ENCODE peak calls at places on chromosomes 11 and 22, in ten cellular contexts. Q, Z, H, D, F, E, A, J, S and R are unnamed samples.
A peak's percentile ranks its signal among the peaks of the same experiment; 100 is the strongest.

GRCh38 chr11:118202599-118203422 is 22.0 kb downstream of the JAML start:
- DNase-seq in Q (no peak), Z (no peak), H (peak; percentile 89), D (no peak), F (no peak), E (no peak), A (no peak), J (no peak), S (no peak), R (no peak)

GRCh38 chr11:129279326-129280026 is 87.4 kb upstream of the ARHGAP32 start:
- DNase-seq in Q (peak; percentile 72), Z (peak; percentile 94), H (peak; percentile 83), D (peak; percentile 25), F (peak; percentile 91), E (peak; percentile 84), A (peak; percentile 35), J (no peak), S (peak; percentile 78), R (peak; percentile 64)

GRCh38 chr22:41620646-41621098 is at the start of gene DESI1:
- DNase-seq in Q (peak; percentile 20), Z (no peak), H (no peak), D (no peak), F (no peak), E (no peak), A (no peak), J (no peak), S (no peak), R (no peak)

GRCh38 chr11:65899356-65900124 is 648 bp downstream of the FOSL1 start:
- DNase-seq in Q (peak; percentile 79), Z (peak; percentile 96), H (peak; percentile 57), D (no peak), F (peak; percentile 81), E (peak; percentile 90), A (no peak), J (no peak), S (no peak), R (peak; percentile 84)

GRCh38 chr11:29518389-29519174 is 498.2 kb downstream of the KCNA4 start:
- DNase-seq in Q (no peak), Z (no peak), H (no peak), D (no peak), F (no peak), E (no peak), A (peak; percentile 75), J (no peak), S (no peak), R (no peak)

GRCh38 chr11:84524422-84525051 is 1102.6 kb downstream of the DLG2 start:
- DNase-seq in Q (peak; percentile 41), Z (no peak), H (no peak), D (no peak), F (no peak), E (no peak), A (no peak), J (no peak), S (no peak), R (no peak)

GRCh38 chr11:19703211-19703610 is 9.4 kb upstream of the NAV2 start:
- DNase-seq in Q (no peak), Z (no peak), H (no peak), D (no peak), F (no peak), E (no peak), A (no peak), J (no peak), S (no peak), R (no peak)

GRCh38 chr11:83666149-83666548 is 380.0 kb upstream of the CCDC90B start:
- DNase-seq in Q (no peak), Z (no peak), H (no peak), D (no peak), F (no peak), E (no peak), A (no peak), J (no peak), S (no peak), R (no peak)

GRCh38 chr22:27804683-27805297 is 3.2 kb upstream of the MN1 start:
- DNase-seq in Q (peak; percentile 65), Z (no peak), H (peak; percentile 64), D (no peak), F (peak; percentile 81), E (no peak), A (no peak), J (peak; percentile 16), S (no peak), R (no peak)

GRCh38 chr22:39535302-39535805 is 2.8 kb upstream of the RPS19BP1 start:
- DNase-seq in Q (no peak), Z (no peak), H (no peak), D (no peak), F (peak; percentile 54), E (no peak), A (no peak), J (no peak), S (no peak), R (no peak)

DNA sequence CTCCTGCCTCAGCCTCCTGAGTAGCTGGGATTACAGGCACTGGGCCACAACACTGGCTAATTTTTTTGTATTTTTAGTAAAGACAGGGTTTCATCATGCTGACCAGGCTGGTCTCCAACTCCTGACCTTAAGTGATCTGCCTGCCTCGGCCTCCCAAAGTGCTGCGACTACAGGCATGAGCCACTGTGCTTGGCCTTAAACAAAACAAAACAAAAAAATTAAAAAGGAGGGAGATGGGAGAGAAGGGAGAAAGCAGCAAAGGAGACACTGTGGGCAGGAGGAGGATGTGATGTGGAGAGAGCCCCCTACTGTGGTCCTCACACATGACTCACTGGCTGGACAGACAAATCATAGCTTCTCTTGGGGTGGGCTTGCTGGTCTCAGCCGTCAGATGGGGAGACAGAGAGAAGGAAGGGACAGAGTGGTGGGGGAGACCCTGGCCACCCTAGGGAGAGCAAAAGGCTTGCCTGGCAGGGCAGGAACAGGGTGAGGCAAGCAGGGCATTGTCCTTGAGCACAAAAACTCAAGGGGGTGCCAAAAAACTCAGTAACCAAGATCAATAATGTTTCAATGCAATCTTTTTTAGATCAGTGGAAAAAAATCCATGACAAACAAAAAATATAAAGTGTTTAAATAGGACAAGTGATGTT is 31.6 kb downstream of the TPST2 start:
- DNase-seq in Q (peak; percentile 77), Z (no peak), H (no peak), D (no peak), F (no peak), E (no peak), A (no peak), J (no peak), S (no peak), R (no peak)
- TF ChIP-seq CTCF in Q (peak; percentile 14), Z (no peak), H (no peak), D (no peak), F (no peak), E (no peak), A (no peak), J (peak; percentile 14), S (no peak), R (no peak)

GRCh38 chr11:13415201-13415600 is 47.8 kb downstream of the BTBD10 start:
- DNase-seq in Q (no peak), Z (no peak), H (no peak), D (no peak), F (no peak), E (no peak), A (no peak), J (no peak), S (no peak), R (no peak)
- TF ChIP-seq CTCF in Q (no peak), Z (no peak), H (no peak), D (no peak), F (no peak), E (no peak), A (no peak), J (no peak), S (no peak), R (no peak)

GRCh38 chr11:34419158-34419557 is 19.6 kb upstream of the CAT start:
- DNase-seq in Q (no peak), Z (no peak), H (no peak), D (no peak), F (no peak), E (no peak), A (no peak), J (no peak), S (no peak), R (no peak)

GRCh38 chr11:34416088-34416487 is 22.6 kb upstream of the CAT start:
- DNase-seq in Q (no peak), Z (no peak), H (no peak), D (no peak), F (no peak), E (no peak), A (no peak), J (no peak), S (no peak), R (no peak)

GRCh38 chr11:34415538-34415937 is 23.2 kb upstream of the CAT start:
- DNase-seq in Q (no peak), Z (no peak), H (no peak), D (no peak), F (no peak), E (no peak), A (no peak), J (no peak), S (no peak), R (no peak)

GRCh38 chr11:34416746-34417145 is 22.0 kb upstream of the CAT start:
- DNase-seq in Q (no peak), Z (no peak), H (no peak), D (no peak), F (no peak), E (no peak), A (peak; percentile 80), J (no peak), S (no peak), R (no peak)

DNA sequence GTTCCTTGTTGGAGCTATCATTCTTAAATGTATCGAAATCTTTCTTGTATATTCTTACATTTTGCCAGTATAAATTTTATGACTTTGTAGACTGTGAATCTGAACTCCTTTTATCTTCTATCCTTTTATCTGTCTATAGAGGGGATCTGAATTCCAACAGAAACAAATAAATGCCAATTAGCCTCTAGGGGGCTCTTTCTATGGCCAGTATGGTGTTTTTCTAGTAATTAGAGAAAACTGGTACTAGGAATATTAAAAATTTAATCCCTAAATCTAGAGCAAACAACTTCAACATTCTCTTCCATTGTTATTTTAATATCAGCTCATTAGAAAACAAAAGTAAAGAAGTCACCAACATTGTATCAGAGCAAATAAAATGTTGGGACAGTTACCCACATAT is 21.5 kb upstream of the CAT start:
- DNase-seq in Q (no peak), Z (no peak), H (no peak), D (no peak), F (no peak), E (no peak), A (no peak), J (no peak), S (no peak), R (no peak)
- TF ChIP-seq CTCF in Q (no peak), Z (no peak), H (no peak), D (no peak), F (no peak), E (no peak), A (no peak), J (peak; percentile 10), S (no peak), R (no peak)

GRCh38 chr22:45692549-45692948 is 20.9 kb downstream of the ATXN10 start:
- DNase-seq in Q (peak; percentile 54), Z (no peak), H (no peak), D (no peak), F (no peak), E (no peak), A (no peak), J (no peak), S (no peak), R (no peak)

DNA sequence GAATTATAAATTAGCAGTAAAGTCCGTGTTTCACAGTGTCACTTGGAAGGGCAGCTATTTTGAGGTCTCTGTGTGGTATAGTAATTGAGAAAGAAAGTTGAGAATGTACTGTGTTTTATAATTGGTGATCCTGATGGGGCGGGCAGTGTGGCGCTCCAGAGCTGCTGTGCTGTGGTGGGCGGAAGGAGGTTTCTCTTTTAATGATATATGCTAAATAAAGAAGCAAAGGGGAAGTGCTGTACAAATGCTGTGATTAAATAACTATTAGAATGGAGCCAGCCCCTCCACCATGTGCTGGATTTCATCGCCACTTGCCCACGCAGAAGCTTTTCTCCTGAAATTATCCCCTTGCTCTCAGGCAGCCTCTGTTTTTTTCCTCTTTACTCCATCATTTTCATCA is 24.6 kb downstream of the ATXN10 start:
- DNase-seq in Q (no peak), Z (no peak), H (no peak), D (no peak), F (no peak), E (no peak), A (no peak), J (no peak), S (no peak), R (no peak)
- TF ChIP-seq CTCF in Q (no peak), Z (no peak), H (no peak), D (no peak), F (no peak), E (no peak), A (no peak), J (no peak), S (no peak), R (no peak)